ENCODE peak calls at places on chromosomes 4 and X, in seven cellular contexts. One of them, this sample, is unnamed.

GRCh38 chr4:87073570-87074470 is 139.0 kb downstream of the AFF1 start:
- DNase-seq in Jurkat, Clone E6-1: peak
- DNase-seq in left ventricle myocardium inferior: peak
- DNase-seq in stimulated activated CD8-positive, alpha-beta memory T cell treated with anti-CD3 and anti-CD28 coated beads, Interleukin-7, amount 100 ng/mL, for 24 hours: no peak
- DNase-seq in HuH-7.5: no peak
- DNase-seq in psoas muscle: no peak
- DNase-seq in CD4-positive, alpha-beta T cell: peak
- DNase-seq in this sample: peak

GRCh38 chrX:118943102-118943501 is 31.3 kb upstream of the LONRF3 start:
- DNase-seq in Jurkat, Clone E6-1: no peak
- DNase-seq in left ventricle myocardium inferior: no peak
- DNase-seq in stimulated activated CD8-positive, alpha-beta memory T cell treated with anti-CD3 and anti-CD28 coated beads, Interleukin-7, amount 100 ng/mL, for 24 hours: no peak
- DNase-seq in HuH-7.5: no peak
- DNase-seq in psoas muscle: no peak
- DNase-seq in CD4-positive, alpha-beta T cell: no peak
- DNase-seq in this sample: no peak

GRCh38 chr4:119665718-119666117 is 37.1 kb upstream of the PDE5A start:
- DNase-seq in Jurkat, Clone E6-1: no peak
- DNase-seq in left ventricle myocardium inferior: no peak
- DNase-seq in stimulated activated CD8-positive, alpha-beta memory T cell treated with anti-CD3 and anti-CD28 coated beads, Interleukin-7, amount 100 ng/mL, for 24 hours: no peak
- DNase-seq in HuH-7.5: no peak
- DNase-seq in psoas muscle: no peak
- DNase-seq in CD4-positive, alpha-beta T cell: no peak
- DNase-seq in this sample: no peak

GRCh38 chr4:95728145-95728544 is 111.7 kb upstream of the PDHA2 start:
- DNase-seq in Jurkat, Clone E6-1: no peak
- DNase-seq in left ventricle myocardium inferior: no peak
- DNase-seq in stimulated activated CD8-positive, alpha-beta memory T cell treated with anti-CD3 and anti-CD28 coated beads, Interleukin-7, amount 100 ng/mL, for 24 hours: no peak
- DNase-seq in HuH-7.5: no peak
- DNase-seq in psoas muscle: no peak
- DNase-seq in CD4-positive, alpha-beta T cell: no peak
- DNase-seq in this sample: peak

GRCh38 chr4:78517050-78517652 is 34.4 kb upstream of the ANXA3 start:
- DNase-seq in Jurkat, Clone E6-1: peak
- DNase-seq in left ventricle myocardium inferior: no peak
- DNase-seq in stimulated activated CD8-positive, alpha-beta memory T cell treated with anti-CD3 and anti-CD28 coated beads, Interleukin-7, amount 100 ng/mL, for 24 hours: no peak
- DNase-seq in HuH-7.5: no peak
- DNase-seq in psoas muscle: no peak
- DNase-seq in CD4-positive, alpha-beta T cell: no peak
- DNase-seq in this sample: peak

GRCh38 chr4:154390324-154390723 is 101.3 kb downstream of the DCHS2 start:
- DNase-seq in Jurkat, Clone E6-1: no peak
- DNase-seq in left ventricle myocardium inferior: no peak
- DNase-seq in stimulated activated CD8-positive, alpha-beta memory T cell treated with anti-CD3 and anti-CD28 coated beads, Interleukin-7, amount 100 ng/mL, for 24 hours: no peak
- DNase-seq in HuH-7.5: no peak
- DNase-seq in psoas muscle: no peak
- DNase-seq in CD4-positive, alpha-beta T cell: no peak
- DNase-seq in this sample: no peak

GRCh38 chr4:83356899-83357661 is 22.4 kb upstream of the HPSE start:
- DNase-seq in Jurkat, Clone E6-1: no peak
- DNase-seq in left ventricle myocardium inferior: no peak
- DNase-seq in stimulated activated CD8-positive, alpha-beta memory T cell treated with anti-CD3 and anti-CD28 coated beads, Interleukin-7, amount 100 ng/mL, for 24 hours: no peak
- DNase-seq in HuH-7.5: no peak
- DNase-seq in psoas muscle: no peak
- DNase-seq in CD4-positive, alpha-beta T cell: no peak
- DNase-seq in this sample: peak

GRCh38 chr4:113358784-113359183 is 309.3 kb downstream of the ANK2 start:
- DNase-seq in Jurkat, Clone E6-1: no peak
- DNase-seq in left ventricle myocardium inferior: no peak
- DNase-seq in stimulated activated CD8-positive, alpha-beta memory T cell treated with anti-CD3 and anti-CD28 coated beads, Interleukin-7, amount 100 ng/mL, for 24 hours: no peak
- DNase-seq in HuH-7.5: no peak
- DNase-seq in psoas muscle: no peak
- DNase-seq in CD4-positive, alpha-beta T cell: no peak
- DNase-seq in this sample: no peak

GRCh38 chr4:172791841-172792240 is 376.8 kb upstream of the GALNT7 start:
- DNase-seq in Jurkat, Clone E6-1: no peak
- DNase-seq in left ventricle myocardium inferior: no peak
- DNase-seq in stimulated activated CD8-positive, alpha-beta memory T cell treated with anti-CD3 and anti-CD28 coated beads, Interleukin-7, amount 100 ng/mL, for 24 hours: no peak
- DNase-seq in HuH-7.5: no peak
- DNase-seq in psoas muscle: no peak
- DNase-seq in CD4-positive, alpha-beta T cell: no peak
- DNase-seq in this sample: no peak

GRCh38 chr4:102789317-102789717 is 28.5 kb upstream of the MANBA start:
- DNase-seq in Jurkat, Clone E6-1: no peak
- DNase-seq in left ventricle myocardium inferior: no peak
- DNase-seq in stimulated activated CD8-positive, alpha-beta memory T cell treated with anti-CD3 and anti-CD28 coated beads, Interleukin-7, amount 100 ng/mL, for 24 hours: no peak
- DNase-seq in HuH-7.5: no peak
- DNase-seq in psoas muscle: no peak
- DNase-seq in CD4-positive, alpha-beta T cell: no peak
- DNase-seq in this sample: no peak

GRCh38 chr4:44668521-44668920 is 9.7 kb upstream of the GUF1 start:
- DNase-seq in Jurkat, Clone E6-1: no peak
- DNase-seq in left ventricle myocardium inferior: no peak
- DNase-seq in stimulated activated CD8-positive, alpha-beta memory T cell treated with anti-CD3 and anti-CD28 coated beads, Interleukin-7, amount 100 ng/mL, for 24 hours: no peak
- DNase-seq in HuH-7.5: no peak
- DNase-seq in psoas muscle: no peak
- DNase-seq in CD4-positive, alpha-beta T cell: no peak
- DNase-seq in this sample: no peak

GRCh38 chrX:111483876-111484275 is 27.6 kb upstream of the SERTM2 start:
- DNase-seq in Jurkat, Clone E6-1: no peak
- DNase-seq in left ventricle myocardium inferior: no peak
- DNase-seq in stimulated activated CD8-positive, alpha-beta memory T cell treated with anti-CD3 and anti-CD28 coated beads, Interleukin-7, amount 100 ng/mL, for 24 hours: no peak
- DNase-seq in HuH-7.5: no peak
- DNase-seq in psoas muscle: no peak
- DNase-seq in CD4-positive, alpha-beta T cell: no peak
- DNase-seq in this sample: peak

GRCh38 chr4:38430841-38431240 is 233.2 kb upstream of the KLF3 start:
- DNase-seq in Jurkat, Clone E6-1: no peak
- DNase-seq in left ventricle myocardium inferior: no peak
- DNase-seq in stimulated activated CD8-positive, alpha-beta memory T cell treated with anti-CD3 and anti-CD28 coated beads, Interleukin-7, amount 100 ng/mL, for 24 hours: no peak
- DNase-seq in HuH-7.5: no peak
- DNase-seq in psoas muscle: no peak
- DNase-seq in CD4-positive, alpha-beta T cell: no peak
- DNase-seq in this sample: no peak

GRCh38 chrX:41923257-41923924 is at the start of gene CASK:
- DNase-seq in Jurkat, Clone E6-1: peak
- DNase-seq in left ventricle myocardium inferior: peak
- DNase-seq in stimulated activated CD8-positive, alpha-beta memory T cell treated with anti-CD3 and anti-CD28 coated beads, Interleukin-7, amount 100 ng/mL, for 24 hours: peak
- DNase-seq in HuH-7.5: peak
- DNase-seq in psoas muscle: peak
- DNase-seq in CD4-positive, alpha-beta T cell: peak
- DNase-seq in this sample: peak

GRCh38 chr4:102678107-102678506 is 82.7 kb downstream of the MANBA start:
- DNase-seq in Jurkat, Clone E6-1: no peak
- DNase-seq in left ventricle myocardium inferior: no peak
- DNase-seq in stimulated activated CD8-positive, alpha-beta memory T cell treated with anti-CD3 and anti-CD28 coated beads, Interleukin-7, amount 100 ng/mL, for 24 hours: no peak
- DNase-seq in HuH-7.5: no peak
- DNase-seq in psoas muscle: no peak
- DNase-seq in CD4-positive, alpha-beta T cell: no peak
- DNase-seq in this sample: no peak

GRCh38 chr4:42371306-42372063 is 25.8 kb upstream of the SHISA3 start:
- DNase-seq in Jurkat, Clone E6-1: peak
- DNase-seq in left ventricle myocardium inferior: no peak
- DNase-seq in stimulated activated CD8-positive, alpha-beta memory T cell treated with anti-CD3 and anti-CD28 coated beads, Interleukin-7, amount 100 ng/mL, for 24 hours: no peak
- DNase-seq in HuH-7.5: no peak
- DNase-seq in psoas muscle: no peak
- DNase-seq in CD4-positive, alpha-beta T cell: no peak
- DNase-seq in this sample: peak

GRCh38 chr4:5753766-5754528 is 42.9 kb downstream of the EVC start:
- DNase-seq in Jurkat, Clone E6-1: no peak
- DNase-seq in left ventricle myocardium inferior: no peak
- DNase-seq in stimulated activated CD8-positive, alpha-beta memory T cell treated with anti-CD3 and anti-CD28 coated beads, Interleukin-7, amount 100 ng/mL, for 24 hours: no peak
- DNase-seq in HuH-7.5: no peak
- DNase-seq in psoas muscle: no peak
- DNase-seq in CD4-positive, alpha-beta T cell: no peak
- DNase-seq in this sample: peak

GRCh38 chr4:2015008-2015407 is 6.2 kb upstream of the NELFA start:
- DNase-seq in Jurkat, Clone E6-1: no peak
- DNase-seq in left ventricle myocardium inferior: no peak
- DNase-seq in stimulated activated CD8-positive, alpha-beta memory T cell treated with anti-CD3 and anti-CD28 coated beads, Interleukin-7, amount 100 ng/mL, for 24 hours: no peak
- DNase-seq in HuH-7.5: no peak
- DNase-seq in psoas muscle: no peak
- DNase-seq in CD4-positive, alpha-beta T cell: no peak
- DNase-seq in this sample: no peak

GRCh38 chr4:38926917-38927316 is 59.3 kb downstream of the FAM114A1 start:
- DNase-seq in Jurkat, Clone E6-1: no peak
- DNase-seq in left ventricle myocardium inferior: no peak
- DNase-seq in stimulated activated CD8-positive, alpha-beta memory T cell treated with anti-CD3 and anti-CD28 coated beads, Interleukin-7, amount 100 ng/mL, for 24 hours: no peak
- DNase-seq in HuH-7.5: no peak
- DNase-seq in psoas muscle: no peak
- DNase-seq in CD4-positive, alpha-beta T cell: no peak
- DNase-seq in this sample: no peak

GRCh38 chrX:47169726-47170515 is 23.7 kb upstream of the UBA1 start:
- DNase-seq in Jurkat, Clone E6-1: no peak
- DNase-seq in left ventricle myocardium inferior: peak
- DNase-seq in stimulated activated CD8-positive, alpha-beta memory T cell treated with anti-CD3 and anti-CD28 coated beads, Interleukin-7, amount 100 ng/mL, for 24 hours: no peak
- DNase-seq in HuH-7.5: no peak
- DNase-seq in psoas muscle: no peak
- DNase-seq in CD4-positive, alpha-beta T cell: no peak
- DNase-seq in this sample: no peak

GRCh38 chrX:19811807-19812604 is 75.4 kb downstream of the SH3KBP1 start:
- DNase-seq in Jurkat, Clone E6-1: no peak
- DNase-seq in left ventricle myocardium inferior: no peak
- DNase-seq in stimulated activated CD8-positive, alpha-beta memory T cell treated with anti-CD3 and anti-CD28 coated beads, Interleukin-7, amount 100 ng/mL, for 24 hours: no peak
- DNase-seq in HuH-7.5: no peak
- DNase-seq in psoas muscle: no peak
- DNase-seq in CD4-positive, alpha-beta T cell: no peak
- DNase-seq in this sample: no peak

GRCh38 chr4:156128616-156129015 is 174.9 kb upstream of the CTSO start:
- DNase-seq in Jurkat, Clone E6-1: no peak
- DNase-seq in left ventricle myocardium inferior: no peak
- DNase-seq in stimulated activated CD8-positive, alpha-beta memory T cell treated with anti-CD3 and anti-CD28 coated beads, Interleukin-7, amount 100 ng/mL, for 24 hours: no peak
- DNase-seq in HuH-7.5: no peak
- DNase-seq in psoas muscle: no peak
- DNase-seq in CD4-positive, alpha-beta T cell: no peak
- DNase-seq in this sample: no peak

GRCh38 chr4:38283724-38284123 is 323.5 kb downstream of the PTTG2 start:
- DNase-seq in Jurkat, Clone E6-1: no peak
- DNase-seq in left ventricle myocardium inferior: no peak
- DNase-seq in stimulated activated CD8-positive, alpha-beta memory T cell treated with anti-CD3 and anti-CD28 coated beads, Interleukin-7, amount 100 ng/mL, for 24 hours: no peak
- DNase-seq in HuH-7.5: no peak
- DNase-seq in psoas muscle: no peak
- DNase-seq in CD4-positive, alpha-beta T cell: no peak
- DNase-seq in this sample: no peak

GRCh38 chr4:38314663-38315062 is 349.3 kb upstream of the KLF3 start:
- DNase-seq in Jurkat, Clone E6-1: no peak
- DNase-seq in left ventricle myocardium inferior: no peak
- DNase-seq in stimulated activated CD8-positive, alpha-beta memory T cell treated with anti-CD3 and anti-CD28 coated beads, Interleukin-7, amount 100 ng/mL, for 24 hours: no peak
- DNase-seq in HuH-7.5: no peak
- DNase-seq in psoas muscle: no peak
- DNase-seq in CD4-positive, alpha-beta T cell: no peak
- DNase-seq in this sample: no peak

GRCh38 chr4:19293080-19293479 is 958.6 kb upstream of the SLIT2 start:
- DNase-seq in Jurkat, Clone E6-1: no peak
- DNase-seq in left ventricle myocardium inferior: no peak
- DNase-seq in stimulated activated CD8-positive, alpha-beta memory T cell treated with anti-CD3 and anti-CD28 coated beads, Interleukin-7, amount 100 ng/mL, for 24 hours: no peak
- DNase-seq in HuH-7.5: no peak
- DNase-seq in psoas muscle: no peak
- DNase-seq in CD4-positive, alpha-beta T cell: no peak
- DNase-seq in this sample: no peak

GRCh38 chr4:16916719-16917337 is 18.4 kb upstream of the LDB2 start:
- DNase-seq in Jurkat, Clone E6-1: peak
- DNase-seq in left ventricle myocardium inferior: peak
- DNase-seq in stimulated activated CD8-positive, alpha-beta memory T cell treated with anti-CD3 and anti-CD28 coated beads, Interleukin-7, amount 100 ng/mL, for 24 hours: peak
- DNase-seq in HuH-7.5: peak
- DNase-seq in psoas muscle: no peak
- DNase-seq in CD4-positive, alpha-beta T cell: peak
- DNase-seq in this sample: peak

GRCh38 chr4:25913056-25913850 is 767 bp upstream of the SMIM20 start:
- DNase-seq in Jurkat, Clone E6-1: no peak
- DNase-seq in left ventricle myocardium inferior: peak
- DNase-seq in stimulated activated CD8-positive, alpha-beta memory T cell treated with anti-CD3 and anti-CD28 coated beads, Interleukin-7, amount 100 ng/mL, for 24 hours: no peak
- DNase-seq in HuH-7.5: peak
- DNase-seq in psoas muscle: peak
- DNase-seq in CD4-positive, alpha-beta T cell: no peak
- DNase-seq in this sample: no peak

GRCh38 chrX:138775501-138775900 is 64.0 kb upstream of the FGF13 start:
- DNase-seq in Jurkat, Clone E6-1: peak
- DNase-seq in left ventricle myocardium inferior: no peak
- DNase-seq in stimulated activated CD8-positive, alpha-beta memory T cell treated with anti-CD3 and anti-CD28 coated beads, Interleukin-7, amount 100 ng/mL, for 24 hours: no peak
- DNase-seq in HuH-7.5: no peak
- DNase-seq in psoas muscle: no peak
- DNase-seq in CD4-positive, alpha-beta T cell: no peak
- DNase-seq in this sample: peak

GRCh38 chrX:53441531-53442321 is 7.6 kb upstream of the HSD17B10 start:
- DNase-seq in Jurkat, Clone E6-1: peak
- DNase-seq in left ventricle myocardium inferior: peak
- DNase-seq in stimulated activated CD8-positive, alpha-beta memory T cell treated with anti-CD3 and anti-CD28 coated beads, Interleukin-7, amount 100 ng/mL, for 24 hours: peak
- DNase-seq in HuH-7.5: peak
- DNase-seq in psoas muscle: peak
- DNase-seq in CD4-positive, alpha-beta T cell: peak
- DNase-seq in this sample: peak

GRCh38 chr4:158788608-158789007 is 19.8 kb downstream of the FNIP2 start:
- DNase-seq in Jurkat, Clone E6-1: no peak
- DNase-seq in left ventricle myocardium inferior: no peak
- DNase-seq in stimulated activated CD8-positive, alpha-beta memory T cell treated with anti-CD3 and anti-CD28 coated beads, Interleukin-7, amount 100 ng/mL, for 24 hours: no peak
- DNase-seq in HuH-7.5: no peak
- DNase-seq in psoas muscle: no peak
- DNase-seq in CD4-positive, alpha-beta T cell: no peak
- DNase-seq in this sample: no peak

GRCh38 chr4:47415719-47416118 is 47.8 kb downstream of the COMMD8 start:
- DNase-seq in Jurkat, Clone E6-1: no peak
- DNase-seq in left ventricle myocardium inferior: no peak
- DNase-seq in stimulated activated CD8-positive, alpha-beta memory T cell treated with anti-CD3 and anti-CD28 coated beads, Interleukin-7, amount 100 ng/mL, for 24 hours: no peak
- DNase-seq in HuH-7.5: no peak
- DNase-seq in psoas muscle: no peak
- DNase-seq in CD4-positive, alpha-beta T cell: no peak
- DNase-seq in this sample: no peak

GRCh38 chr4:88841635-88842034 is 144.0 kb upstream of the NAP1L5 start:
- DNase-seq in Jurkat, Clone E6-1: no peak
- DNase-seq in left ventricle myocardium inferior: no peak
- DNase-seq in stimulated activated CD8-positive, alpha-beta memory T cell treated with anti-CD3 and anti-CD28 coated beads, Interleukin-7, amount 100 ng/mL, for 24 hours: no peak
- DNase-seq in HuH-7.5: no peak
- DNase-seq in psoas muscle: no peak
- DNase-seq in CD4-positive, alpha-beta T cell: no peak
- DNase-seq in this sample: no peak

GRCh38 chr4:177699365-177700213 is 257.4 kb upstream of the AGA start:
- DNase-seq in Jurkat, Clone E6-1: no peak
- DNase-seq in left ventricle myocardium inferior: no peak
- DNase-seq in stimulated activated CD8-positive, alpha-beta memory T cell treated with anti-CD3 and anti-CD28 coated beads, Interleukin-7, amount 100 ng/mL, for 24 hours: no peak
- DNase-seq in HuH-7.5: no peak
- DNase-seq in psoas muscle: no peak
- DNase-seq in CD4-positive, alpha-beta T cell: no peak
- DNase-seq in this sample: peak

GRCh38 chr4:2295535-2296442 is 33.9 kb upstream of the MXD4 start:
- DNase-seq in Jurkat, Clone E6-1: peak
- DNase-seq in left ventricle myocardium inferior: no peak
- DNase-seq in stimulated activated CD8-positive, alpha-beta memory T cell treated with anti-CD3 and anti-CD28 coated beads, Interleukin-7, amount 100 ng/mL, for 24 hours: no peak
- DNase-seq in HuH-7.5: no peak
- DNase-seq in psoas muscle: no peak
- DNase-seq in CD4-positive, alpha-beta T cell: no peak
- DNase-seq in this sample: no peak

GRCh38 chr4:176964116-176964691 is 171.5 kb upstream of the VEGFC start:
- DNase-seq in Jurkat, Clone E6-1: peak
- DNase-seq in left ventricle myocardium inferior: no peak
- DNase-seq in stimulated activated CD8-positive, alpha-beta memory T cell treated with anti-CD3 and anti-CD28 coated beads, Interleukin-7, amount 100 ng/mL, for 24 hours: no peak
- DNase-seq in HuH-7.5: no peak
- DNase-seq in psoas muscle: no peak
- DNase-seq in CD4-positive, alpha-beta T cell: no peak
- DNase-seq in this sample: no peak

GRCh38 chrX:108347800-108348199 is 90.4 kb downstream of the COL4A6 start:
- DNase-seq in Jurkat, Clone E6-1: no peak
- DNase-seq in left ventricle myocardium inferior: no peak
- DNase-seq in stimulated activated CD8-positive, alpha-beta memory T cell treated with anti-CD3 and anti-CD28 coated beads, Interleukin-7, amount 100 ng/mL, for 24 hours: no peak
- DNase-seq in HuH-7.5: no peak
- DNase-seq in psoas muscle: no peak
- DNase-seq in CD4-positive, alpha-beta T cell: no peak
- DNase-seq in this sample: no peak

GRCh38 chr4:40720931-40721330 is 28.8 kb upstream of the NSUN7 start:
- DNase-seq in Jurkat, Clone E6-1: no peak
- DNase-seq in left ventricle myocardium inferior: no peak
- DNase-seq in stimulated activated CD8-positive, alpha-beta memory T cell treated with anti-CD3 and anti-CD28 coated beads, Interleukin-7, amount 100 ng/mL, for 24 hours: no peak
- DNase-seq in HuH-7.5: no peak
- DNase-seq in psoas muscle: no peak
- DNase-seq in CD4-positive, alpha-beta T cell: no peak
- DNase-seq in this sample: no peak

This sample was measured in RCC 7860.